ENCODE peak calls at places on chromosomes 11 and 22, in six cellular contexts. J is lung microvascular endothelial cell, O is fibroblast of lung, Q is T1000, D is kidney tubule cell, N is neural crest cell. Y is an unnamed sample.

GRCh38 chr22:48754611-48755331 is 1072.9 kb downstream of the BRD1 start:
- DNase-seq in J (no peak), O (no peak), Q (no peak), D (no peak), N (peak; percentile 0), Y (no peak)

GRCh38 chr11:93476796-93477195 is 66.4 kb downstream of the SMCO4 start:
- DNase-seq in J (no peak), O (peak; percentile 39), Q (peak; percentile 5), D (peak; percentile 15), N (no peak), Y (no peak)

GRCh38 chr11:43393765-43394355 is 35.1 kb downstream of the TTC17 start:
- DNase-seq in J (peak; percentile 2), O (peak; percentile 33), Q (no peak), D (peak; percentile 8), N (no peak), Y (no peak)

GRCh38 chr11:47672283-47672730 is 29.9 kb upstream of the MTCH2 start:
- DNase-seq in J (no peak), O (peak; percentile 8), Q (no peak), D (peak; percentile 33), N (no peak), Y (no peak)

GRCh38 chr11:83285131-83285770 is 916 bp downstream of the CCDC90B start:
- DNase-seq in J (peak; percentile 1), O (no peak), Q (no peak), D (no peak), N (no peak), Y (no peak)

GRCh38 chr11:44823920-44824704 is 97.3 kb downstream of the TSPAN18 start:
- DNase-seq in J (peak; percentile 95), O (no peak), Q (no peak), D (no peak), N (peak; percentile 56), Y (no peak)

GRCh38 chr22:38353142-38353629 is 36.0 kb upstream of the CSNK1E start:
- DNase-seq in J (peak; percentile 60), O (peak; percentile 31), Q (peak; percentile 49), D (peak; percentile 63), N (peak; percentile 73), Y (peak; percentile 30)

GRCh38 chr11:64802370-64803162 is 448 bp downstream of the MAP4K2 start:
- DNase-seq in J (no peak), O (no peak), Q (no peak), D (no peak), N (no peak), Y (no peak)

GRCh38 chr11:60764879-60765278 is 8.2 kb downstream of the MS4A15 start:
- DNase-seq in J (peak; percentile 7), O (no peak), Q (no peak), D (no peak), N (no peak), Y (no peak)

GRCh38 chr22:30309981-30310672 is 16.6 kb downstream of the TBC1D10A start:
- DNase-seq in J (no peak), O (peak; percentile 78), Q (no peak), D (peak; percentile 85), N (no peak), Y (no peak)

GRCh38 chr11:46808804-46809431 is 37.2 kb downstream of the CKAP5 start:
- DNase-seq in J (peak; percentile 49), O (peak; percentile 31), Q (no peak), D (peak; percentile 38), N (no peak), Y (no peak)

GRCh38 chr11:78350101-78350645 is 67.4 kb downstream of the GAB2 start:
- DNase-seq in J (no peak), O (peak; percentile 78), Q (no peak), D (peak; percentile 10), N (no peak), Y (no peak)

GRCh38 chr22:37545703-37546435 is 14.4 kb upstream of the CDC42EP1 start:
- DNase-seq in J (peak; percentile 43), O (peak; percentile 94), Q (peak; percentile 54), D (peak; percentile 92), N (peak; percentile 61), Y (no peak)

GRCh38 chr22:50089231-50090140 is at the start of gene MOV10L1:
- DNase-seq in J (peak; percentile 59), O (peak; percentile 17), Q (no peak), D (no peak), N (no peak), Y (no peak)

GRCh38 chr22:17159504-17159951 is 451 bp upstream of the HDHD5 start:
- DNase-seq in J (peak; percentile 64), O (peak; percentile 38), Q (no peak), D (peak; percentile 88), N (no peak), Y (peak; percentile 26)

GRCh38 chr22:40480996-40481395 is 110.6 kb downstream of the SGSM3 start:
- DNase-seq in J (peak; percentile 96), O (no peak), Q (no peak), D (no peak), N (no peak), Y (no peak)

GRCh38 chr11:77030834-77031414 is 3.3 kb upstream of the B3GNT6 start:
- DNase-seq in J (no peak), O (no peak), Q (no peak), D (no peak), N (no peak), Y (no peak)

GRCh38 chr22:49964493-49965290 is 4.1 kb downstream of the PIM3 start:
- DNase-seq in J (no peak), O (no peak), Q (no peak), D (no peak), N (no peak), Y (no peak)

GRCh38 chr11:132318421-132319157 is 948.2 kb downstream of the NTM start:
- DNase-seq in J (no peak), O (peak; percentile 4), Q (no peak), D (peak; percentile 48), N (no peak), Y (no peak)

GRCh38 chr11:70783356-70783755 is 385.0 kb downstream of the CTTN start:
- DNase-seq in J (no peak), O (no peak), Q (no peak), D (no peak), N (no peak), Y (no peak)

GRCh38 chr11:117052196-117053149 is 45.8 kb downstream of the SIK3 start:
- DNase-seq in J (no peak), O (no peak), Q (no peak), D (no peak), N (no peak), Y (no peak)

GRCh38 chr11:67438121-67438902 is 830 bp upstream of the PTPRCAP start:
- DNase-seq in J (no peak), O (no peak), Q (no peak), D (no peak), N (no peak), Y (peak; percentile 45)

GRCh38 chr11:30567148-30567547 is 19.0 kb downstream of the MPPED2 start:
- DNase-seq in J (no peak), O (peak; percentile 7), Q (no peak), D (no peak), N (no peak), Y (no peak)

GRCh38 chr11:34044664-34045485 is 6.7 kb upstream of the CAPRIN1 start:
- DNase-seq in J (no peak), O (peak; percentile 83), Q (peak; percentile 69), D (peak; percentile 73), N (peak; percentile 14), Y (no peak)

GRCh38 chr22:30860176-30861105 is 108.1 kb downstream of the MORC2 start:
- DNase-seq in J (no peak), O (no peak), Q (no peak), D (no peak), N (no peak), Y (no peak)

GRCh38 chr11:46298699-46299424 is 21.4 kb downstream of the CREB3L1 start:
- DNase-seq in J (no peak), O (peak; percentile 94), Q (no peak), D (peak; percentile 51), N (no peak), Y (no peak)

GRCh38 chr11:84260862-84261261 is 974.7 kb upstream of the CCDC90B start:
- DNase-seq in J (no peak), O (no peak), Q (no peak), D (no peak), N (no peak), Y (no peak)

GRCh38 chr11:109034341-109034696 is 369.4 kb downstream of the DDX10 start:
- DNase-seq in J (peak; percentile 7), O (no peak), Q (no peak), D (no peak), N (no peak), Y (no peak)

GRCh38 chr22:37068859-37069258 is 17.3 kb downstream of the KCTD17 start:
- DNase-seq in J (peak; percentile 18), O (no peak), Q (no peak), D (no peak), N (no peak), Y (no peak)

GRCh38 chr11:120219157-120219934 is 8.5 kb downstream of the OAF start:
- DNase-seq in J (no peak), O (no peak), Q (no peak), D (no peak), N (no peak), Y (no peak)

GRCh38 chr11:115226556-115226955 is 277.7 kb downstream of the CADM1 start:
- DNase-seq in J (no peak), O (peak; percentile 34), Q (peak; percentile 46), D (peak; percentile 98), N (no peak), Y (no peak)

GRCh38 chr22:31187627-31188026 is 24.5 kb upstream of the LIMK2 start:
- DNase-seq in J (no peak), O (no peak), Q (no peak), D (no peak), N (no peak), Y (no peak)

GRCh38 chr22:42473484-42474193 is 41.4 kb upstream of the NFAM1 start:
- DNase-seq in J (peak; percentile 69), O (peak; percentile 70), Q (no peak), D (peak; percentile 68), N (peak; percentile 13), Y (no peak)